ENCODE peak calls at places on chromosomes 3 and 15, in five cellular contexts. X, Q, Z, M and V are unnamed samples.

GRCh38 chr3:128404276-128405062 is 62.2 kb downstream of the DNAJB8 start:
- DNase-seq in X (no peak), Q (no peak), Z (no peak), M (no peak), V (no peak)

GRCh38 chr3:54792584-54792983 is 135.3 kb downstream of the LRTM1 start:
- DNase-seq in X (no peak), Q (no peak), Z (no peak), M (no peak), V (no peak)

GRCh38 chr3:46705022-46705530 is 3.9 kb downstream of the TMIE start:
- DNase-seq in X (peak; percentile 74), Q (no peak), Z (peak; percentile 58), M (peak; percentile 77), V (peak; percentile 88)

GRCh38 chr3:169772530-169772950 is 656 bp upstream of the MYNN start:
- DNase-seq in X (peak; percentile 83), Q (peak; percentile 32), Z (no peak), M (peak; percentile 85), V (no peak)

GRCh38 chr3:71305246-71306206 is 278.0 kb downstream of the FOXP1 start:
- DNase-seq in X (peak; percentile 22), Q (no peak), Z (no peak), M (peak; percentile 59), V (peak; percentile 64)

GRCh38 chr3:134065252-134065651 is 35.5 kb upstream of the SLCO2A1 start:
- DNase-seq in X (no peak), Q (no peak), Z (no peak), M (no peak), V (no peak)

GRCh38 chr15:60362318-60363023 is 35.3 kb downstream of the ANXA2 start:
- DNase-seq in X (peak; percentile 44), Q (no peak), Z (no peak), M (peak; percentile 68), V (peak; percentile 66)

GRCh38 chr3:123636431-123636841 is 51.6 kb upstream of the HACD2 start:
- DNase-seq in X (no peak), Q (no peak), Z (no peak), M (no peak), V (no peak)

GRCh38 chr3:24119321-24119751 is 174.2 kb downstream of the NR1D2 start:
- DNase-seq in X (peak; percentile 80), Q (no peak), Z (no peak), M (peak; percentile 86), V (no peak)

GRCh38 chr15:42591238-42591936 is 16.0 kb downstream of the STARD9 start:
- DNase-seq in X (peak; percentile 66), Q (no peak), Z (no peak), M (peak; percentile 71), V (no peak)

GRCh38 chr15:83207622-83208356 is at the start of gene HDGFL3:
- DNase-seq in X (peak; percentile 68), Q (no peak), Z (no peak), M (peak; percentile 66), V (no peak)

GRCh38 chr15:100030586-100031249 is 297.5 kb upstream of the LYSMD4 start:
- DNase-seq in X (peak; percentile 16), Q (no peak), Z (no peak), M (peak; percentile 57), V (no peak)

GRCh38 chr15:79432345-79433311 is 492 bp downstream of the MINAR1 start:
- DNase-seq in X (peak; percentile 12), Q (no peak), Z (no peak), M (peak; percentile 15), V (no peak)